ENCODE peak calls at places on chromosome 3, in four cellular contexts. One of them, this sample, is unnamed. For H3K27me3, the result is how much of the 10 kb centered on the place peaks cover.

GRCh38 chr3:30548605-30549004 is 57.8 kb upstream of the TGFBR2 start:
- DNase-seq in upper lobe of right lung: no peak
- DNase-seq in psoas muscle: no peak
- DNase-seq in adrenal gland: no peak
- DNase-seq in this sample: no peak

GRCh38 chr3:62467936-62468722 is 94.8 kb upstream of the FEZF2 start:
- DNase-seq in psoas muscle: no peak
- DNase-seq in adrenal gland: no peak
- DNase-seq in upper lobe of right lung: no peak
- DNase-seq in this sample: no peak

GRCh38 chr3:149273096-149273751 is 51.6 kb upstream of the CP start:
- DNase-seq in adrenal gland: peak
- DNase-seq in upper lobe of right lung: no peak
- DNase-seq in psoas muscle: no peak
- DNase-seq in this sample: peak

GRCh38 chr3:12562451-12562850 is 5.6 kb downstream of the MKRN2 start:
- DNase-seq in adrenal gland: no peak
- DNase-seq in upper lobe of right lung: no peak
- DNase-seq in psoas muscle: no peak
- DNase-seq in this sample: no peak

GRCh38 chr3:96994995-96995394 is 180.6 kb downstream of the EPHA6 start:
- DNase-seq in psoas muscle: no peak
- DNase-seq in upper lobe of right lung: no peak
- DNase-seq in adrenal gland: no peak
- DNase-seq in this sample: no peak

GRCh38 chr3:125141596-125142417 is 70.7 kb downstream of the SLC12A8 start:
- DNase-seq in psoas muscle: peak
- DNase-seq in upper lobe of right lung: peak
- DNase-seq in adrenal gland: peak
- DNase-seq in this sample: no peak

GRCh38 chr3:189849262-189849661 is 218.1 kb downstream of the TP63 start:
- DNase-seq in psoas muscle: no peak
- DNase-seq in upper lobe of right lung: no peak
- DNase-seq in adrenal gland: no peak
- DNase-seq in this sample: no peak

GRCh38 chr3:44894485-44894884 is 20.1 kb downstream of the TGM4 start:
- DNase-seq in psoas muscle: no peak
- DNase-seq in adrenal gland: no peak
- DNase-seq in upper lobe of right lung: no peak
- DNase-seq in this sample: no peak

GRCh38 chr3:46542801-46543201 is 23.3 kb downstream of the LRRC2 start:
- DNase-seq in upper lobe of right lung: no peak
- DNase-seq in adrenal gland: no peak
- DNase-seq in psoas muscle: no peak
- DNase-seq in this sample: no peak

GRCh38 chr3:147384210-147385058 is 21.9 kb downstream of the ZIC4 start:
- DNase-seq in upper lobe of right lung: no peak
- DNase-seq in adrenal gland: no peak
- DNase-seq in psoas muscle: no peak
- DNase-seq in this sample: no peak

GRCh38 chr3:100197876-100198275 is 62.9 kb upstream of the TBC1D23 start:
- DNase-seq in upper lobe of right lung: no peak
- DNase-seq in adrenal gland: no peak
- DNase-seq in psoas muscle: no peak
- DNase-seq in this sample: no peak

GRCh38 chr3:64099316-64099715 is 76.0 kb upstream of the PSMD6 start:
- DNase-seq in upper lobe of right lung: no peak
- DNase-seq in adrenal gland: no peak
- DNase-seq in psoas muscle: no peak
- DNase-seq in this sample: no peak

GRCh38 chr3:38490288-38490860 is 5.8 kb upstream of the EXOG start:
- DNase-seq in adrenal gland: no peak
- DNase-seq in psoas muscle: no peak
- DNase-seq in upper lobe of right lung: no peak
- DNase-seq in this sample: no peak

GRCh38 chr3:106176734-106177133 is 307.9 kb upstream of the CBLB start:
- DNase-seq in upper lobe of right lung: no peak
- DNase-seq in psoas muscle: no peak
- DNase-seq in adrenal gland: no peak
- DNase-seq in this sample: no peak

GRCh38 chr3:14248477-14248848 is 69.8 kb downstream of the LSM3 start:
- DNase-seq in adrenal gland: no peak
- DNase-seq in psoas muscle: no peak
- DNase-seq in upper lobe of right lung: no peak
- DNase-seq in this sample: no peak
- H3K27me3 ChIP-seq in adrenal gland: under half
- H3K27me3 ChIP-seq in psoas muscle: under half
- H3K27me3 ChIP-seq in upper lobe of right lung: under half
- H3K27me3 ChIP-seq in this sample: under half

DNA sequence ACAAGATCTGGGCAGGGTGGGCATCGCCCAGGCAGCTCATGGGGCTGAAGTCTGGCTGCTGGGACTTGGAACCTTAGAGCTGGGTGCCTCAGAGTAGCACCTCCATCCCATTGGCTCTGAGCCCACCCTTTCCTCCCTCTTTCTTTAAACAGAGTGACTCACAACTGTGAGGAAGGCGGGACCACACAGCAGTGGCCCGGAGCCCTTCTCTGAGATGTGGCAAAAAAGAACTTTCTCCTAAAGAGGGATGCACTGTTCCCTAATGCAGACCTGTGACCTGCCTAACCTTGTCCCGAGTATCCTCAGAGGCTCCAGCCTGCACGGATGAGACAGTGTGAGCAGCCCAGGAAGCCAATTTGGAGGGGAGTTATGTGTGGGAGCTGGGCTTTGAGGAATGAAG is 23.6 kb downstream of the PRR20G start:
- DNase-seq in adrenal gland: no peak
- DNase-seq in psoas muscle: no peak
- DNase-seq in upper lobe of right lung: no peak
- DNase-seq in this sample: no peak
- H3K27me3 ChIP-seq in adrenal gland: under half
- H3K27me3 ChIP-seq in psoas muscle: under half
- H3K27me3 ChIP-seq in upper lobe of right lung: under half
- H3K27me3 ChIP-seq in this sample: under half

DNA sequence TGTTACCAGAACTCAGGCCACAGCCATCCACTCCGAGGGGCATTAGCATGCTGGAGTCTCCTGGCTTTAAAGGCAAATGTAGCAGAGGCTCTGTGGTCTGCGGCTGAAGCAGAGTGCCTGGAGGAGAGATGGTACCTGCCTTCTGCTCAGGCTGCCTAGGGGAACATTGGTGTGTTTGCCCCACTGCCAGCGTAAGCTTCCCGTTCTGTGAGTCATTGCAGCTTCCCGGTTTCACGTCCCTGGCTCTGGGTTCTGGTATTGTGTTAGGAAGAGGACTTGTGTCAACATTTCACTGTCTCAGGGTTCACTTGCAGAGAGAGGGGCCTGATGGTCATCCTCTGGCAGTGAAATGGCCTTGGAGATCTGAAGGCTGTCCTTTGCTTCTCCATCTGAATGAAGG is 1.8 kb downstream of the GASK1A start:
- DNase-seq in upper lobe of right lung: no peak
- DNase-seq in psoas muscle: no peak
- DNase-seq in adrenal gland: no peak
- DNase-seq in this sample: no peak
- H3K27me3 ChIP-seq in upper lobe of right lung: under half
- H3K27me3 ChIP-seq in psoas muscle: under half
- H3K27me3 ChIP-seq in adrenal gland: under half
- H3K27me3 ChIP-seq in this sample: under half

GRCh38 chr3:126390751-126391150 is 4.0 kb upstream of the CFAP100 start:
- DNase-seq in psoas muscle: no peak
- DNase-seq in adrenal gland: no peak
- DNase-seq in upper lobe of right lung: no peak
- DNase-seq in this sample: no peak
- H3K27me3 ChIP-seq in psoas muscle: under half
- H3K27me3 ChIP-seq in adrenal gland: under half
- H3K27me3 ChIP-seq in upper lobe of right lung: under half
- H3K27me3 ChIP-seq in this sample: under half

DNA sequence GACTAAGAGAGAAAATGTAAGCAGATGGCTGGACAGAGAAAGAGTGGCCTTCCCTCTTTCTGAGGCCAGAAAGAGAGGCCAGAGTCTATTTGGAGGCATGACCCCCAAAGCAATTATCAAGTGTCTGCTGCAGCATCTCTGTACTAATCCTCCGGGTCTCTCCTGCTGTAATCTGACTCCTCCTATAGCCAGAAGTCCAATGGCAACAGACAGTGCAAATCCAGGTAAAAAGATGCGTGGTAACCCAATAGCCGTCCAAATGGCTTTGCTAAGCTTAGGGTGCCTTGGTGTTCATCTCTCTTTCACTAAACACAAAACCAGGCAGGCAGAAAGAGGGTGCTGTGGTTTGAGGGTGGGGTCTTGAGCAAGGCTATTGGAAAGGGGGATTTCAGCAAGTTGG is 91.6 kb downstream of the ADCY5 start:
- DNase-seq in adrenal gland: no peak
- DNase-seq in psoas muscle: no peak
- DNase-seq in upper lobe of right lung: no peak
- DNase-seq in this sample: no peak
- H3K27me3 ChIP-seq in adrenal gland: under half
- H3K27me3 ChIP-seq in psoas muscle: under half
- H3K27me3 ChIP-seq in upper lobe of right lung: under half
- H3K27me3 ChIP-seq in this sample: under half

DNA sequence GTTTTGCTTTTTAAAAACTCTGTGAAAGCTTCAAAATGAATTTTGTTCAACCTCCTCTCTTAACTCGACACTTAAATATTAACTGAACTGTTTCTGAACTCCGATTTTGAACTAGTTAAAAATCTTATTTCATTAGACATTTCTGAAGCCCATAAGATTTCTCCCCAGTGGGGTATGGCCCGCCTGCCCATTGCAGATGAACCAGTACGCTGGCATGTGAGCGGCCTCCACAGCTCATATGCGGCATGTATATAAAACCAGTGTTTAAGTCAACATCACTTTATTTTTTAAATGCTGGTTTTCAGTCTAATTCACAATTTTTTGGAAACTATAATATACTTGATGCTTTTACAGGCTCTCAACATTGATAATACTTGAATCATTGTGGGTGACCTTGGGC is 50.2 kb downstream of the CPN2 start:
- DNase-seq in adrenal gland: no peak
- DNase-seq in psoas muscle: no peak
- DNase-seq in upper lobe of right lung: peak
- DNase-seq in this sample: no peak
- H3K27me3 ChIP-seq in adrenal gland: under half
- H3K27me3 ChIP-seq in psoas muscle: under half
- H3K27me3 ChIP-seq in upper lobe of right lung: under half
- H3K27me3 ChIP-seq in this sample: under half

This sample was measured in SJCRH30.